ENCODE peak calls at places on chromosomes 13 and 19, in six cellular contexts. One of them, this sample, is unnamed.

GRCh38 chr13:31124225-31124624 is 37.5 kb downstream of the HSPH1 start:
- DNase-seq in AG04450: no peak
- DNase-seq in CD4-positive, alpha-beta memory T cell: no peak
- DNase-seq in naive thymus-derived CD4-positive, alpha-beta T cell: no peak
- DNase-seq in heart right ventricle: no peak
- DNase-seq in thyroid gland: no peak
- DNase-seq in this sample: no peak

GRCh38 chr13:50449465-50449864 is 394.0 kb downstream of the DLEU7 start:
- DNase-seq in naive thymus-derived CD4-positive, alpha-beta T cell: no peak
- DNase-seq in AG04450: no peak
- DNase-seq in heart right ventricle: no peak
- DNase-seq in CD4-positive, alpha-beta memory T cell: no peak
- DNase-seq in thyroid gland: no peak
- DNase-seq in this sample: no peak

GRCh38 chr13:20713751-20714150 is 10.3 kb downstream of the IL17D start:
- DNase-seq in naive thymus-derived CD4-positive, alpha-beta T cell: no peak
- DNase-seq in AG04450: no peak
- DNase-seq in CD4-positive, alpha-beta memory T cell: no peak
- DNase-seq in heart right ventricle: no peak
- DNase-seq in thyroid gland: no peak
- DNase-seq in this sample: no peak

GRCh38 chr19:38714354-38714778 is 29.9 kb downstream of the CAPN12 start:
- DNase-seq in thyroid gland: peak
- DNase-seq in naive thymus-derived CD4-positive, alpha-beta T cell: no peak
- DNase-seq in CD4-positive, alpha-beta memory T cell: no peak
- DNase-seq in heart right ventricle: peak
- DNase-seq in AG04450: no peak
- DNase-seq in this sample: no peak

GRCh38 chr19:38155453-38155852 is 68.6 kb downstream of the DPF1 start:
- DNase-seq in CD4-positive, alpha-beta memory T cell: no peak
- DNase-seq in heart right ventricle: no peak
- DNase-seq in AG04450: no peak
- DNase-seq in thyroid gland: no peak
- DNase-seq in naive thymus-derived CD4-positive, alpha-beta T cell: no peak
- DNase-seq in this sample: no peak

GRCh38 chr19:35355851-35356460 is 2.3 kb upstream of the FFAR3 start:
- DNase-seq in CD4-positive, alpha-beta memory T cell: no peak
- DNase-seq in naive thymus-derived CD4-positive, alpha-beta T cell: no peak
- DNase-seq in AG04450: no peak
- DNase-seq in thyroid gland: peak
- DNase-seq in heart right ventricle: no peak
- DNase-seq in this sample: no peak

GRCh38 chr13:80276371-80277289 is 64.3 kb downstream of the SPRY2 start:
- DNase-seq in thyroid gland: peak
- DNase-seq in naive thymus-derived CD4-positive, alpha-beta T cell: no peak
- DNase-seq in AG04450: no peak
- DNase-seq in CD4-positive, alpha-beta memory T cell: no peak
- DNase-seq in heart right ventricle: peak
- DNase-seq in this sample: no peak

GRCh38 chr19:39052243-39052746 is 19.9 kb upstream of the FBXO27 start:
- DNase-seq in AG04450: peak
- DNase-seq in thyroid gland: peak
- DNase-seq in heart right ventricle: peak
- DNase-seq in CD4-positive, alpha-beta memory T cell: peak
- DNase-seq in naive thymus-derived CD4-positive, alpha-beta T cell: peak
- DNase-seq in this sample: peak

GRCh38 chr13:76596216-76596615 is 290.0 kb downstream of the KCTD12 start:
- DNase-seq in naive thymus-derived CD4-positive, alpha-beta T cell: no peak
- DNase-seq in AG04450: no peak
- DNase-seq in heart right ventricle: no peak
- DNase-seq in CD4-positive, alpha-beta memory T cell: no peak
- DNase-seq in thyroid gland: no peak
- DNase-seq in this sample: no peak

GRCh38 chr19:44737238-44738160 is 11.0 kb upstream of the BCL3 start:
- DNase-seq in AG04450: no peak
- DNase-seq in naive thymus-derived CD4-positive, alpha-beta T cell: no peak
- DNase-seq in heart right ventricle: no peak
- DNase-seq in CD4-positive, alpha-beta memory T cell: no peak
- DNase-seq in thyroid gland: peak
- DNase-seq in this sample: no peak

GRCh38 chr13:62687727-62688126 is 1272.1 kb upstream of the PCDH20 start:
- DNase-seq in CD4-positive, alpha-beta memory T cell: no peak
- DNase-seq in AG04450: no peak
- DNase-seq in naive thymus-derived CD4-positive, alpha-beta T cell: no peak
- DNase-seq in thyroid gland: no peak
- DNase-seq in heart right ventricle: no peak
- DNase-seq in this sample: no peak

GRCh38 chr13:33172400-33172799 is 113.2 kb downstream of the STARD13 start:
- DNase-seq in CD4-positive, alpha-beta memory T cell: no peak
- DNase-seq in heart right ventricle: no peak
- DNase-seq in AG04450: no peak
- DNase-seq in thyroid gland: peak
- DNase-seq in naive thymus-derived CD4-positive, alpha-beta T cell: no peak
- DNase-seq in this sample: no peak

GRCh38 chr19:46924874-46925547 is 64.2 kb downstream of the ARHGAP35 start:
- DNase-seq in CD4-positive, alpha-beta memory T cell: no peak
- DNase-seq in naive thymus-derived CD4-positive, alpha-beta T cell: no peak
- DNase-seq in heart right ventricle: peak
- DNase-seq in thyroid gland: peak
- DNase-seq in AG04450: no peak
- DNase-seq in this sample: no peak

GRCh38 chr13:24148414-24149305 is 11.9 kb upstream of the SPATA13 start:
- DNase-seq in heart right ventricle: no peak
- DNase-seq in naive thymus-derived CD4-positive, alpha-beta T cell: no peak
- DNase-seq in AG04450: peak
- DNase-seq in thyroid gland: peak
- DNase-seq in CD4-positive, alpha-beta memory T cell: no peak
- DNase-seq in this sample: no peak

GRCh38 chr19:9847087-9847671 is 12.1 kb downstream of the PIN1 start:
- DNase-seq in thyroid gland: no peak
- DNase-seq in naive thymus-derived CD4-positive, alpha-beta T cell: no peak
- DNase-seq in heart right ventricle: no peak
- DNase-seq in CD4-positive, alpha-beta memory T cell: no peak
- DNase-seq in AG04450: peak
- DNase-seq in this sample: no peak

GRCh38 chr13:50629497-50629896 is 214.0 kb downstream of the DLEU7 start:
- DNase-seq in heart right ventricle: no peak
- DNase-seq in thyroid gland: no peak
- DNase-seq in CD4-positive, alpha-beta memory T cell: no peak
- DNase-seq in naive thymus-derived CD4-positive, alpha-beta T cell: no peak
- DNase-seq in AG04450: no peak
- DNase-seq in this sample: no peak

GRCh38 chr13:105774739-105775460 is 760.6 kb downstream of the EFNB2 start:
- DNase-seq in heart right ventricle: no peak
- DNase-seq in naive thymus-derived CD4-positive, alpha-beta T cell: no peak
- DNase-seq in thyroid gland: no peak
- DNase-seq in CD4-positive, alpha-beta memory T cell: no peak
- DNase-seq in AG04450: no peak
- DNase-seq in this sample: no peak

GRCh38 chr19:55257461-55258411 is 1.1 kb downstream of the PPP6R1 start:
- DNase-seq in heart right ventricle: no peak
- DNase-seq in CD4-positive, alpha-beta memory T cell: peak
- DNase-seq in thyroid gland: peak
- DNase-seq in naive thymus-derived CD4-positive, alpha-beta T cell: peak
- DNase-seq in AG04450: no peak
- DNase-seq in this sample: no peak

GRCh38 chr13:66503890-66504289 is 726.2 kb downstream of the PCDH9 start:
- DNase-seq in CD4-positive, alpha-beta memory T cell: no peak
- DNase-seq in AG04450: no peak
- DNase-seq in naive thymus-derived CD4-positive, alpha-beta T cell: no peak
- DNase-seq in heart right ventricle: no peak
- DNase-seq in thyroid gland: no peak
- DNase-seq in this sample: no peak

GRCh38 chr13:33153421-33154381 is 131.9 kb downstream of the STARD13 start:
- DNase-seq in naive thymus-derived CD4-positive, alpha-beta T cell: no peak
- DNase-seq in CD4-positive, alpha-beta memory T cell: no peak
- DNase-seq in AG04450: no peak
- DNase-seq in heart right ventricle: peak
- DNase-seq in thyroid gland: peak
- DNase-seq in this sample: no peak

This sample was measured in Jurkat, Clone E6-1.